ENCODE peak calls at places on chromosomes 13 and 19, in four cellular contexts. W, L, Y and F are unnamed samples.

GRCh38 chr13:102597029-102598015 is 536 bp downstream of the TPP2 start:
- DNase-seq in W (peak), L (peak), Y (peak), F (peak)

GRCh38 chr19:18657590-18658365 is 20.9 kb downstream of the KLHL26 start:
- DNase-seq in W (peak), L (no peak), Y (no peak), F (peak)

GRCh38 chr19:32567486-32567885 is 13.5 kb upstream of the PDCD5 start:
- DNase-seq in W (no peak), L (no peak), Y (no peak), F (no peak)

GRCh38 chr13:41648314-41648935 is 191.1 kb downstream of the RGCC start:
- DNase-seq in W (peak), L (no peak), Y (no peak), F (no peak)

GRCh38 chr13:52750713-52751112 is 11.1 kb upstream of the CNMD start:
- DNase-seq in W (no peak), L (no peak), Y (no peak), F (no peak)

GRCh38 chr19:58372311-58373133 is 8.3 kb downstream of the ZNF837 start:
- DNase-seq in W (no peak), L (no peak), Y (peak), F (no peak)

GRCh38 chr13:99432637-99433542 is 68.4 kb upstream of the TM9SF2 start:
- DNase-seq in W (peak), L (peak), Y (no peak), F (no peak)

GRCh38 chr13:98941536-98941935 is 36.3 kb downstream of the DOCK9 start:
- DNase-seq in W (no peak), L (no peak), Y (no peak), F (no peak)

GRCh38 chr19:904545-904944 is 8.5 kb downstream of the R3HDM4 start:
- DNase-seq in W (no peak), L (no peak), Y (no peak), F (no peak)

GRCh38 chr13:104132849-104133248 is 1066.6 kb upstream of the SLC10A2 start:
- DNase-seq in W (no peak), L (no peak), Y (no peak), F (no peak)

GRCh38 chr19:10292789-10293636 is 3.3 kb downstream of the ICAM5 start:
- DNase-seq in W (no peak), L (no peak), Y (peak), F (no peak)

GRCh38 chr19:56934438-56935090 is 94.0 kb upstream of the PEG3 start:
- DNase-seq in W (no peak), L (no peak), Y (no peak), F (no peak)
- TF ChIP-seq CTCF in W (no peak), L (no peak), Y (no peak), F (no peak)

DNA sequence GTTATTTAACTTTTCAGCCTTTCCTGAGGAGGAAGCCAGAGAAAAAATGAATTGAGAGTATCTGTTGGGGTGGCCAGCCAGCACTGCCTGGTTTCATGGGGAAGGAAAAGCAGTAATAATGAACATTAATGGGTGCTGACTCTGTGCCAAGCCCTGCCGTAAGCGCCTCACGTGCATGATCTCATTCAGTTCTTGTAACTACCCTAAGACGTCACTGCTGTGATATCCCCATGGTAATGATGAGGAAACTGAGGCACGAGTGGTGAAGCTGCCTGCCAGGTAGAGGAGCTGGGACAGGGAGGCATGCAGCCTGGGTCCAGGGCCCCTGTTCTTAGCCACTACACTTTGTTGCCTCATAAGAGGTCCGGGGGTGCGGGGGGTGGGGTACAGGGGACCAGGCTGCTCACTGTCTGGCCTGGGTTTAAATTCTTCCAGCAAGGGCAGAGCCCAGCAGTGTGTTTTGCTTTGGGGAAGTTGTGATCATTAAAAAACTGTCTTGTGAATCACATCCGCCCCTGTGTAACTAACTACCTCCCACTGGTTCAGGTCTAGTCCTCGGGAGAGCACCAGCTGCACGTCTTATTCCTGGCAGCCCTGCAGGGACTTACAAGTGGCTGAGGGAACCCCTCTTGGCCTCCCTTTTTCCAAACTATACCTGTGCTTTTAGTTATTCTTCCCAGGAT is 127.3 kb downstream of the SIPA1L3 start:
- DNase-seq in W (no peak), L (peak), Y (no peak), F (no peak)
- TF ChIP-seq CTCF in W (no peak), L (no peak), Y (no peak), F (no peak)

GRCh38 chr19:41910240-41910991 is 17.8 kb downstream of the ERFL start:
- DNase-seq in W (no peak), L (no peak), Y (no peak), F (no peak)
- TF ChIP-seq CTCF in W (no peak), L (no peak), Y (no peak), F (no peak)

DNA sequence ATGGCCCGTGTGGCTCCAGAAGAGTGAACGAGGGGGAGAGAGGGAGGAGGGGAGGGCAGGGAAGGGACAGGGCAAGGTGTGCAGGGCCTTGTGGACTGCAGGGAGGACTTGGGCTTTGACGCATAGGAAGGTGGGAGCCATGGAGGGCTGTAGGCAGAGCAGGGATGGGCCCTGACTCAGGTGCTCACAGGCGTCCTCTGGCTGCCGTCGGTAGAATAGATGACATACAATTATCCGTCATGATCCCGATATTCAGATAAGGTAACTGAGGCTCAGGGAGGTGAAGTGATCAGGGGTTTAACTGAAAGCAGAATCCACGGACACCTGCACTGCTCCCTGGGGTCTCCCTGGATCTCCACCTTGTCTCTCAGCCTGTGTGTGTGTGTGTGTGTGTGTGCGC is 3.4 kb downstream of the C3 start:
- DNase-seq in W (no peak), L (no peak), Y (no peak), F (no peak)
- TF ChIP-seq CTCF in W (peak), L (no peak), Y (no peak), F (no peak)